ENCODE peak calls at places on chromosomes 13 and 19, in nine cellular contexts. One of them, this sample, is unnamed.

GRCh38 chr19:7999376-7999775 is 6.1 kb downstream of the ELAVL1 start:
- DNase-seq in upper lobe of left lung: no peak
- DNase-seq in kidney: no peak
- DNase-seq in A549: no peak
- DNase-seq in OCI-LY7: no peak
- DNase-seq in WTC11: no peak
- DNase-seq in AG04450: no peak
- DNase-seq in stomach: no peak
- DNase-seq in neural crest cell: no peak
- DNase-seq in this sample: no peak

GRCh38 chr19:52658595-52658994 is 20.4 kb upstream of the ZNF83 start:
- DNase-seq in upper lobe of left lung: no peak
- DNase-seq in kidney: no peak
- DNase-seq in A549: no peak
- DNase-seq in OCI-LY7: no peak
- DNase-seq in WTC11: no peak
- DNase-seq in AG04450: no peak
- DNase-seq in stomach: no peak
- DNase-seq in neural crest cell: no peak
- DNase-seq in this sample: no peak

GRCh38 chr13:111044087-111044830 is 70.9 kb upstream of the ARHGEF7 start:
- DNase-seq in upper lobe of left lung: no peak
- DNase-seq in kidney: no peak
- DNase-seq in A549: no peak
- DNase-seq in OCI-LY7: no peak
- DNase-seq in WTC11: no peak
- DNase-seq in AG04450: no peak
- DNase-seq in stomach: no peak
- DNase-seq in neural crest cell: no peak
- DNase-seq in this sample: no peak

GRCh38 chr19:31448221-31448657 is 99.0 kb upstream of the TSHZ3 start:
- DNase-seq in upper lobe of left lung: no peak
- DNase-seq in kidney: peak
- DNase-seq in A549: no peak
- DNase-seq in OCI-LY7: no peak
- DNase-seq in WTC11: no peak
- DNase-seq in AG04450: peak
- DNase-seq in stomach: peak
- DNase-seq in neural crest cell: no peak
- DNase-seq in this sample: no peak

GRCh38 chr19:51166846-51167490 is 24.9 kb downstream of the SIGLEC7 start:
- DNase-seq in upper lobe of left lung: no peak
- DNase-seq in kidney: peak
- DNase-seq in A549: no peak
- DNase-seq in OCI-LY7: no peak
- DNase-seq in WTC11: no peak
- DNase-seq in AG04450: no peak
- DNase-seq in stomach: no peak
- DNase-seq in neural crest cell: no peak
- DNase-seq in this sample: peak

GRCh38 chr19:50906217-50906616 is 5.0 kb downstream of the KLK4 start:
- DNase-seq in upper lobe of left lung: no peak
- DNase-seq in kidney: no peak
- DNase-seq in A549: peak
- DNase-seq in OCI-LY7: peak
- DNase-seq in WTC11: peak
- DNase-seq in AG04450: no peak
- DNase-seq in stomach: peak
- DNase-seq in neural crest cell: peak
- DNase-seq in this sample: no peak

GRCh38 chr13:39038569-39038898 is 278 bp downstream of the NHLRC3 start:
- DNase-seq in upper lobe of left lung: peak
- DNase-seq in kidney: no peak
- DNase-seq in A549: no peak
- DNase-seq in OCI-LY7: peak
- DNase-seq in WTC11: no peak
- DNase-seq in AG04450: no peak
- DNase-seq in stomach: no peak
- DNase-seq in neural crest cell: no peak
- DNase-seq in this sample: peak

GRCh38 chr13:42549555-42549941 is 24.4 kb upstream of the TNFSF11 start:
- DNase-seq in upper lobe of left lung: no peak
- DNase-seq in kidney: no peak
- DNase-seq in A549: no peak
- DNase-seq in OCI-LY7: no peak
- DNase-seq in WTC11: no peak
- DNase-seq in AG04450: no peak
- DNase-seq in stomach: no peak
- DNase-seq in neural crest cell: no peak
- DNase-seq in this sample: no peak

GRCh38 chr13:44750618-44751017 is 174.5 kb upstream of the TSC22D1 start:
- DNase-seq in upper lobe of left lung: no peak
- DNase-seq in kidney: no peak
- DNase-seq in A549: no peak
- DNase-seq in OCI-LY7: no peak
- DNase-seq in WTC11: no peak
- DNase-seq in AG04450: no peak
- DNase-seq in stomach: no peak
- DNase-seq in neural crest cell: no peak
- DNase-seq in this sample: no peak

GRCh38 chr13:41463823-41464602 is 6.7 kb downstream of the RGCC start:
- DNase-seq in upper lobe of left lung: peak
- DNase-seq in kidney: peak
- DNase-seq in A549: no peak
- DNase-seq in OCI-LY7: peak
- DNase-seq in WTC11: no peak
- DNase-seq in AG04450: no peak
- DNase-seq in stomach: no peak
- DNase-seq in neural crest cell: no peak
- DNase-seq in this sample: no peak

GRCh38 chr19:12527034-12527836 is 24.0 kb downstream of the ZNF564 start:
- DNase-seq in upper lobe of left lung: no peak
- DNase-seq in kidney: no peak
- DNase-seq in A549: no peak
- DNase-seq in OCI-LY7: peak
- DNase-seq in WTC11: no peak
- DNase-seq in AG04450: no peak
- DNase-seq in stomach: no peak
- DNase-seq in neural crest cell: no peak
- DNase-seq in this sample: no peak

GRCh38 chr19:12526542-12526941 is 24.7 kb downstream of the ZNF564 start:
- DNase-seq in upper lobe of left lung: no peak
- DNase-seq in kidney: no peak
- DNase-seq in A549: no peak
- DNase-seq in OCI-LY7: no peak
- DNase-seq in WTC11: no peak
- DNase-seq in AG04450: no peak
- DNase-seq in stomach: no peak
- DNase-seq in neural crest cell: no peak
- DNase-seq in this sample: no peak

DNA sequence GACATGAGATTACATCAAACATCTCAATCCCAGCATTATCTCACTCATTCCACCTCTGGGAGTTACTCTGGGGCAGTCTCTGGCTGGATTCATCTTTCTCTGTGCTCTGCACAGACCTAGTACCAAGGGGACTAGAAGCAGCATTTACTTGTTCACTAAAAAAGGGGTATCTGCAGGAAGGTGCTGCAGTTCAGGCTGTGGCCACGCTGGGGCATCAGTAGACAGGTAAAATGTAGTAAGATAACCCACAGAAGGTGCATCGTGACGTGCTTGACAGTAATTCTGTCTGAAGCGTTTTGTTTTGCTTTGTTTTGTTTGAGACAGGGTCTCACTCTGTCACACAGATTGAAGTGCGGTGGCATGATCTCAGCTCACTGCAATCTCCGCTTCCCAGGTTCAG is 29.3 kb downstream of the ZNF564 start:
- DNase-seq in upper lobe of left lung: no peak
- DNase-seq in kidney: no peak
- DNase-seq in A549: no peak
- DNase-seq in OCI-LY7: peak
- DNase-seq in WTC11: peak
- DNase-seq in AG04450: no peak
- DNase-seq in stomach: no peak
- DNase-seq in neural crest cell: no peak
- DNase-seq in this sample: no peak
- TF ChIP-seq CTCF in upper lobe of left lung: no peak
- TF ChIP-seq CTCF in kidney: no peak
- TF ChIP-seq CTCF in A549: no peak
- TF ChIP-seq CTCF in OCI-LY7: peak
- TF ChIP-seq CTCF in WTC11: no peak
- TF ChIP-seq CTCF in AG04450: no peak
- TF ChIP-seq CTCF in stomach: no peak
- TF ChIP-seq CTCF in neural crest cell: peak
- TF ChIP-seq CTCF in this sample: no peak

GRCh38 chr19:47608074-47608907 is 643 bp upstream of the BICRA start:
- DNase-seq in upper lobe of left lung: peak
- DNase-seq in kidney: peak
- DNase-seq in A549: peak
- DNase-seq in OCI-LY7: peak
- DNase-seq in WTC11: peak
- DNase-seq in AG04450: peak
- DNase-seq in stomach: peak
- DNase-seq in neural crest cell: peak
- DNase-seq in this sample: peak
- TF ChIP-seq CTCF in upper lobe of left lung: peak
- TF ChIP-seq CTCF in kidney: peak
- TF ChIP-seq CTCF in A549: no peak
- TF ChIP-seq CTCF in OCI-LY7: no peak
- TF ChIP-seq CTCF in WTC11: no peak
- TF ChIP-seq CTCF in AG04450: peak
- TF ChIP-seq CTCF in stomach: no peak
- TF ChIP-seq CTCF in neural crest cell: peak
- TF ChIP-seq CTCF in this sample: peak

GRCh38 chr13:46052314-46053161 is at the start of gene ZC3H13:
- DNase-seq in upper lobe of left lung: peak
- DNase-seq in kidney: peak
- DNase-seq in A549: peak
- DNase-seq in OCI-LY7: peak
- DNase-seq in WTC11: peak
- DNase-seq in AG04450: peak
- DNase-seq in stomach: peak
- DNase-seq in neural crest cell: peak
- DNase-seq in this sample: peak
- TF ChIP-seq CTCF in upper lobe of left lung: peak
- TF ChIP-seq CTCF in kidney: peak
- TF ChIP-seq CTCF in A549: no peak
- TF ChIP-seq CTCF in OCI-LY7: peak
- TF ChIP-seq CTCF in WTC11: no peak
- TF ChIP-seq CTCF in AG04450: peak
- TF ChIP-seq CTCF in stomach: peak
- TF ChIP-seq CTCF in neural crest cell: peak
- TF ChIP-seq CTCF in this sample: peak

GRCh38 chr19:3507371-3508120 is 1.4 kb downstream of the FZR1 start:
- DNase-seq in upper lobe of left lung: peak
- DNase-seq in kidney: no peak
- DNase-seq in A549: no peak
- DNase-seq in OCI-LY7: no peak
- DNase-seq in WTC11: peak
- DNase-seq in AG04450: no peak
- DNase-seq in stomach: peak
- DNase-seq in neural crest cell: no peak
- DNase-seq in this sample: no peak

GRCh38 chr19:3503036-3503572 is 2.6 kb upstream of the DOHH start:
- DNase-seq in upper lobe of left lung: no peak
- DNase-seq in kidney: no peak
- DNase-seq in A549: no peak
- DNase-seq in OCI-LY7: no peak
- DNase-seq in WTC11: no peak
- DNase-seq in AG04450: no peak
- DNase-seq in stomach: no peak
- DNase-seq in neural crest cell: no peak
- DNase-seq in this sample: no peak

GRCh38 chr19:3504723-3505122 is 1.4 kb upstream of the FZR1 start:
- DNase-seq in upper lobe of left lung: no peak
- DNase-seq in kidney: no peak
- DNase-seq in A549: no peak
- DNase-seq in OCI-LY7: peak
- DNase-seq in WTC11: no peak
- DNase-seq in AG04450: no peak
- DNase-seq in stomach: no peak
- DNase-seq in neural crest cell: no peak
- DNase-seq in this sample: no peak

GRCh38 chr19:3506384-3507340 is 551 bp downstream of the FZR1 start:
- DNase-seq in upper lobe of left lung: no peak
- DNase-seq in kidney: peak
- DNase-seq in A549: no peak
- DNase-seq in OCI-LY7: peak
- DNase-seq in WTC11: no peak
- DNase-seq in AG04450: no peak
- DNase-seq in stomach: peak
- DNase-seq in neural crest cell: no peak
- DNase-seq in this sample: peak

GRCh38 chr19:3505598-3506383 is at the start of gene FZR1:
- DNase-seq in upper lobe of left lung: peak
- DNase-seq in kidney: peak
- DNase-seq in A549: peak
- DNase-seq in OCI-LY7: peak
- DNase-seq in WTC11: peak
- DNase-seq in AG04450: peak
- DNase-seq in stomach: peak
- DNase-seq in neural crest cell: peak
- DNase-seq in this sample: peak
- TF ChIP-seq CTCF in upper lobe of left lung: no peak
- TF ChIP-seq CTCF in kidney: no peak
- TF ChIP-seq CTCF in A549: no peak
- TF ChIP-seq CTCF in OCI-LY7: no peak
- TF ChIP-seq CTCF in WTC11: no peak
- TF ChIP-seq CTCF in AG04450: no peak
- TF ChIP-seq CTCF in stomach: no peak
- TF ChIP-seq CTCF in neural crest cell: no peak
- TF ChIP-seq CTCF in this sample: no peak

DNA sequence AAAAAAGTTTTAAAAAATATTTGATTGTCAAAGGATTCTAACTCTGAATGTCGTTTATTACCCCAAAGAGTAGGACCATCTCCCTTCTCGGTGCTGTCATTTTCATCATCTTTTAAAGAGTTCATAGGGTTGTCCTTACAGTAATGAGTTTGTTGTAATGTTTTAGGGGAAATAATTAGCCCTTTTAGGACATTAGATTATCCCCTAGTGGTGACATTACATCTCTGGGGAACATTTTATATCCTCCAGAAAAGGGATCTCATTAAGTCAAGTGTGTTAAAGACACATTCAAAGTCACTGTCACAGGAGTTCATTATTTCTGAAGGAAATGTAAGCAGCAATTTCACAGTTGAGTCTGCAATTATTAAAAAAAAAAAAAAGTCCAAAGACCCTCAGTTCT is 99.3 kb upstream of the GJB6 start:
- DNase-seq in upper lobe of left lung: no peak
- DNase-seq in kidney: no peak
- DNase-seq in A549: no peak
- DNase-seq in OCI-LY7: no peak
- DNase-seq in WTC11: no peak
- DNase-seq in AG04450: no peak
- DNase-seq in stomach: no peak
- DNase-seq in neural crest cell: no peak
- DNase-seq in this sample: no peak
- TF ChIP-seq CTCF in upper lobe of left lung: no peak
- TF ChIP-seq CTCF in kidney: no peak
- TF ChIP-seq CTCF in A549: no peak
- TF ChIP-seq CTCF in OCI-LY7: peak
- TF ChIP-seq CTCF in WTC11: no peak
- TF ChIP-seq CTCF in AG04450: no peak
- TF ChIP-seq CTCF in stomach: no peak
- TF ChIP-seq CTCF in neural crest cell: no peak
- TF ChIP-seq CTCF in this sample: no peak